ENCODE peak calls at places on chromosomes 12 and 14, in five cellular contexts. Q is dorsolateral prefrontal cortex, X is Panc1, W is body of pancreas, I is H7. F is an unnamed sample.
A peak's percentile ranks its signal among the peaks of the same experiment; 100 is the strongest.

GRCh38 chr12:106369624-106370346 is 12.2 kb downstream of the POLR3B start:
- DNase-seq in Q (no peak), X (no peak), W (no peak), I (no peak), F (peak; percentile 69)

GRCh38 chr12:4526923-4527546 is 11.7 kb upstream of the RAD51AP1 start:
- DNase-seq in Q (no peak), X (no peak), W (no peak), I (no peak), F (peak; percentile 61)

GRCh38 chr12:30748150-30748549 is 6.6 kb downstream of the CAPRIN2 start:
- DNase-seq in Q (no peak), X (no peak), W (no peak), I (no peak), F (no peak)

GRCh38 chr12:8667280-8667679 is 4.7 kb upstream of the MFAP5 start:
- DNase-seq in Q (no peak), X (no peak), W (no peak), I (no peak), F (no peak)

GRCh38 chr14:74605531-74606223 is 6.4 kb downstream of the LTBP2 start:
- DNase-seq in Q (no peak), X (no peak), W (no peak), I (no peak), F (peak; percentile 33)

GRCh38 chr12:8078400-8078799 is 3.7 kb upstream of the NECAP1 start:
- DNase-seq in Q (peak; percentile 7), X (no peak), W (peak; percentile 43), I (peak; percentile 52), F (peak; percentile 78)

GRCh38 chr14:71372411-71372838 is 465.2 kb downstream of the PCNX1 start:
- DNase-seq in Q (no peak), X (peak; percentile 60), W (no peak), I (no peak), F (peak; percentile 83)

GRCh38 chr14:95071649-95072256 is 85.6 kb downstream of the DICER1 start:
- DNase-seq in Q (no peak), X (no peak), W (no peak), I (no peak), F (no peak)

GRCh38 chr14:104707629-104708595 is 16.1 kb upstream of the ADSS1 start:
- DNase-seq in Q (no peak), X (no peak), W (no peak), I (peak; percentile 83), F (no peak)

GRCh38 chr14:24347140-24347539 is 7.3 kb upstream of the RIPK3 start:
- DNase-seq in Q (no peak), X (no peak), W (no peak), I (no peak), F (no peak)

GRCh38 chr14:24343795-24344660 is 4.2 kb upstream of the RIPK3 start:
- DNase-seq in Q (no peak), X (no peak), W (no peak), I (no peak), F (no peak)

GRCh38 chr14:24351517-24351916 is 11.7 kb upstream of the RIPK3 start:
- DNase-seq in Q (no peak), X (no peak), W (no peak), I (no peak), F (peak; percentile 77)

GRCh38 chr14:24349742-24350141 is 10.0 kb upstream of the RIPK3 start:
- DNase-seq in Q (no peak), X (no peak), W (no peak), I (no peak), F (no peak)

DNA sequence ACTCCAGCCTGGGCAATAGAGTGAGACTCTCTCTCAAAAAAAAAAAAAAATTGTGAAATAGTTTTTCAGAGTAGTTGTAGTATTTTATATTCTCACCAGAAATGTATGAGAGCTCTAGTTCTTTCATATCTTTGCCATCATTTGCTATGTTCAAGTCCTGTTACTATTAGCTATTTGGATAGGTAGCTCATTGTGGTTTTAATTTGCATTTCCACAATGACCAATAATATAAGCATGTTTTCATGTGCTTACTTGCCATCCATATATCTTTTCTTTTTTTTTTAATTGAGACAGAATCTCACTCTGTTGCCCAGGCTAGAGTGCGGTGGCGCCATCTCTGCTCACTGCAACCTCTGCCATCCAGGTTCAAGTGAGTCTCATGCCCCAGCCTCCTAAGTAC is 8.4 kb upstream of the RIPK3 start:
- DNase-seq in Q (no peak), X (no peak), W (no peak), I (no peak), F (no peak)
- H3K27me3 ChIP-seq in Q (peaks cover 5% of the 10 kb centered on the region), X (no peaks in the 10 kb centered on the region), W (no peaks in the 10 kb centered on the region), I (peaks cover 41% of the 10 kb centered on the region), F (no peaks in the 10 kb centered on the region)

GRCh38 chr14:44135972-44136371 is 371.1 kb downstream of the FSCB start:
- DNase-seq in Q (no peak), X (no peak), W (no peak), I (no peak), F (no peak)
- H3K27me3 ChIP-seq in Q (no peaks in the 10 kb centered on the region), X (no peaks in the 10 kb centered on the region), W (no peaks in the 10 kb centered on the region), I (no peaks in the 10 kb centered on the region), F (no peaks in the 10 kb centered on the region)

GRCh38 chr12:57465747-57466505 is 6.3 kb downstream of the GLI1 start:
- DNase-seq in Q (no peak), X (no peak), W (no peak), I (no peak), F (no peak)
- H3K27me3 ChIP-seq in Q (peaks cover under 1% of the 10 kb centered on the region), X (no peaks in the 10 kb centered on the region), W (no peaks in the 10 kb centered on the region), I (peaks cover under 1% of the 10 kb centered on the region), F (peaks cover 64% of the 10 kb centered on the region)

GRCh38 chr12:2751230-2751629 is 43.5 kb upstream of the FKBP4 start:
- DNase-seq in Q (no peak), X (no peak), W (no peak), I (peak; percentile 58), F (no peak)

GRCh38 chr12:2752676-2753371 is 41.9 kb upstream of the FKBP4 start:
- DNase-seq in Q (peak; percentile 39), X (no peak), W (peak; percentile 79), I (peak; percentile 94), F (peak; percentile 84)

GRCh38 chr12:2751686-2752085 is 43.1 kb upstream of the FKBP4 start:
- DNase-seq in Q (no peak), X (no peak), W (no peak), I (peak; percentile 76), F (no peak)

GRCh38 chr12:2754208-2754607 is 40.6 kb upstream of the FKBP4 start:
- DNase-seq in Q (no peak), X (no peak), W (no peak), I (no peak), F (no peak)

GRCh38 chr12:2753536-2753935 is 41.2 kb upstream of the FKBP4 start:
- DNase-seq in Q (no peak), X (no peak), W (no peak), I (peak; percentile 70), F (no peak)
- H3K27me3 ChIP-seq in Q (no peaks in the 10 kb centered on the region), X (peaks cover 8% of the 10 kb centered on the region), W (no peaks in the 10 kb centered on the region), I (peaks cover 10% of the 10 kb centered on the region), F (peaks cover 66% of the 10 kb centered on the region)

DNA sequence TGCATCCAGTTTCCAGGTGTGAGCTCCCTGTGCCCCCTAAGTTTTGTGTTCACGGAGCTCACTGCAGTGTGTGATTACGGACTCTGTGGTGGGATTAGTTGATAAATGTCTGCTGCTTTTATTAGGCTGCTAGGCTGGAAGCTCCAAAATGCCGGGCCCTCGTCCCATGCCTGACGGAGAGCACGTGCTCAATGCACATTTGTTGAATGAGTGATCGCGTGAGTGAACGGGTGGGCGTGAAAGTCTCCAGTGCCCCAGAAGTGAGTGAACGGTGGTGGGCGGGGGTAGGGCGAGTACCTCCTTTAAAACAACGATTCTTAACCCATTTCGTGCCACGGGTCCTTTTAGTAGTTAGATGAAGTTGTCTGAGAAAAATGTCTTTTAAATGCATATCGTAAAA is 175.5 kb downstream of the AACS start:
- DNase-seq in Q (no peak), X (no peak), W (no peak), I (no peak), F (no peak)
- H3K27me3 ChIP-seq in Q (no peaks in the 10 kb centered on the region), X (peaks cover 6% of the 10 kb centered on the region), W (peaks cover 9% of the 10 kb centered on the region), I (no peaks in the 10 kb centered on the region), F (peaks cover 3% of the 10 kb centered on the region)

DNA sequence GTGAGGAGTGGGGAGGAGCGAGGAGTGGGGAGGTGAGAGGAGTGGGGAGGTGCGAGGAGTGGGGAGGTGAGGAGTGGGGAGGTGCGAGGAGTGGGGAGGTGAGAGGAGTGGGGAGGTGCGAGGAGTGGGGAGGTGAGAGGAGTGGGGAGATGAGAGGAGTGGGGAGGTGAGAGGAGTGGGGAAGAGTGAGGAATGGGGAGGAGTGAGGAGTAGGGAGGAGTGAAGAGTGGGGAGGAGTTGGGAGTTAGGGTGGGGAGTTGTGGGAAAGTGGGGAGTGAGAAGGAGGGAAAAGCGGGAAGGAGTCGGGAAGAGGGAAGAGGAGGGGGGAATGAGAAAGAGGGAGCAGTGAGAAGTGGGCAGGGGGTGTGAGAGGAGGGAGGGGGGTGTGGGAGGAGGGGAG is 86.1 kb downstream of the B4GALNT3 start:
- DNase-seq in Q (no peak), X (no peak), W (no peak), I (no peak), F (no peak)
- H3K27me3 ChIP-seq in Q (no peaks in the 10 kb centered on the region), X (no peaks in the 10 kb centered on the region), W (no peaks in the 10 kb centered on the region), I (peaks cover 9% of the 10 kb centered on the region), F (peaks cover 47% of the 10 kb centered on the region)

GRCh38 chr14:101573289-101573688 is 12.0 kb downstream of the DIO3 start:
- DNase-seq in Q (no peak), X (no peak), W (no peak), I (no peak), F (no peak)
- H3K27me3 ChIP-seq in Q (no peaks in the 10 kb centered on the region), X (no peaks in the 10 kb centered on the region), W (no peaks in the 10 kb centered on the region), I (peaks cover 2% of the 10 kb centered on the region), F (peaks cover 62% of the 10 kb centered on the region)

DNA sequence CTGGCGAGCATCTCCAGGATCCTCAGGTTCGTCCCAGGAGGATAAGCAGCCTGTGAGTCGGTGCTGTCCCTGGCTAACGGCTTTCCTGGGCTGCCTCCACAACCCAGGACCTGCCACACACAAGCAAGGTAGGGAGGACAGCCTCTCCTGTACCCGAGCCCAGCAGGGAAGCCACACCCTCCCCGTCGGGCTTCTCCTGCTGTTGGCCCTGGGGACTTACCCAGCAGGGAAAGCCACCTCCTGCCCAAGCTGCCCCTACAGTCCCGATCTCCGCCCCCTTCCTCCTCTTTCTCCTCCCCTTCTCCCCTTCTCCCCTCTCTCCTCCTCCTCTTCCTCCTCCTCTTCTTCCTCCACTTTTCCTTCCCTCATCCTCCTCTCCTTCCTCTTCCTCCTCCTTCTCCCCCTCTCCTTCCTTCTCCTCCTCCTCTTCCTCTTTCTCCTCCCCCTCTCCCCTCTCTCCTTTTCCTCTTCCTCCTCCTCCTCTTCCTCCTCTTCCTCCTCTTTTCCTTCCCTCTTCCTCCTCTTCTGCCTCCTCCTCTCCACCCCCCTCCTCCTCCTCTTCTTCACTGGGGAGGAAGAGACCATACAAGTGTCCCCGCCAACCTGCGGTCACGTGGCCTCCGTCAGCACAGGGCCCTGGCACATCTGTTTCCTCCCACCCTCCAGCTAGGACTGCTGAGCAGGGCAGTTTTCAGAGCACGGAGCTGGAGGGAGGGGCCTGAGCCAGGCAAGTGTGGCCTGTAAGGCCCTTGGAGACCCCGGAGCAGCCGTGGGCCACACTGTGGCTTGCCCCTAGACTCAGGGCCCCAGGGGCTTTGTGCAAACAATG is 17.3 kb upstream of the RFLNA start:
- DNase-seq in Q (no peak), X (no peak), W (no peak), I (peak; percentile 62), F (no peak)
- H3K27me3 ChIP-seq in Q (no peaks in the 10 kb centered on the region), X (peaks cover 5% of the 10 kb centered on the region), W (no peaks in the 10 kb centered on the region), I (no peaks in the 10 kb centered on the region), F (peaks cover 54% of the 10 kb centered on the region)

GRCh38 chr14:36275741-36276140 is 44.7 kb downstream of the MBIP start:
- DNase-seq in Q (no peak), X (no peak), W (no peak), I (no peak), F (no peak)
- H3K27me3 ChIP-seq in Q (peaks cover 43% of the 10 kb centered on the region), X (peaks cover 21% of the 10 kb centered on the region), W (peaks cover 8% of the 10 kb centered on the region), I (peaks cover 26% of the 10 kb centered on the region), F (peaks cover 62% of the 10 kb centered on the region)